ENCODE peak calls at places on chromosomes 13 and 19, in four cellular contexts. R is non-pigmented ciliary epithelial cell; X is mesothelial cell of epicardium; C is effector memory CD4-positive, alpha-beta T cell. J is an unnamed sample.

GRCh38 chr19:3538965-3539742 is at the start of gene TEKTIP1:
- DNase-seq in R (no peak), X (no peak), C (no peak), J (no peak)

GRCh38 chr13:114071991-114072390 is 60.4 kb downstream of the RASA3 start:
- DNase-seq in R (no peak), X (no peak), C (no peak), J (no peak)

GRCh38 chr13:39765801-39766463 is 110.5 kb downstream of the COG6 start:
- DNase-seq in R (no peak), X (no peak), C (no peak), J (no peak)

GRCh38 chr13:23883255-23883654 is 5.9 kb downstream of the MIPEP start:
- DNase-seq in R (no peak), X (no peak), C (no peak), J (no peak)

GRCh38 chr13:107545946-107546502 is 669.3 kb downstream of the LIG4 start:
- DNase-seq in R (no peak), X (no peak), C (no peak), J (no peak)

GRCh38 chr19:4013886-4014540 is 6.5 kb downstream of the PIAS4 start:
- DNase-seq in R (no peak), X (no peak), C (no peak), J (no peak)

GRCh38 chr19:10501971-10502523 is 1.1 kb downstream of the KEAP1 start:
- DNase-seq in R (no peak), X (peak; percentile 55), C (no peak), J (peak; percentile 55)

GRCh38 chr19:6064703-6065073 is 45.6 kb downstream of the RFX2 start:
- DNase-seq in R (no peak), X (no peak), C (no peak), J (no peak)

GRCh38 chr19:57465680-57466381 is 8.9 kb upstream of the VN1R1 start:
- DNase-seq in R (no peak), X (no peak), C (no peak), J (no peak)

GRCh38 chr13:31875134-31875533 is 135.8 kb downstream of the RXFP2 start:
- DNase-seq in R (no peak), X (no peak), C (no peak), J (no peak)

GRCh38 chr13:105474983-105475382 is 1060.5 kb downstream of the EFNB2 start:
- DNase-seq in R (no peak), X (no peak), C (no peak), J (no peak)

GRCh38 chr13:31160857-31161582 is 684 bp downstream of the HSPH1 start:
- DNase-seq in R (no peak), X (peak; percentile 77), C (peak; percentile 15), J (no peak)

GRCh38 chr13:109747524-109747923 is 38.9 kb downstream of the IRS2 start:
- DNase-seq in R (no peak), X (no peak), C (no peak), J (no peak)

GRCh38 chr19:42113641-42114348 is 18.5 kb downstream of the POU2F2 start:
- DNase-seq in R (peak; percentile 96), X (no peak), C (no peak), J (peak; percentile 67)

GRCh38 chr13:41075034-41075433 is 13.7 kb downstream of the WBP4 start:
- DNase-seq in R (no peak), X (no peak), C (no peak), J (no peak)

GRCh38 chr13:51125495-51126226 is 14.6 kb upstream of the C13orf42 start:
- DNase-seq in R (peak; percentile 27), X (no peak), C (no peak), J (no peak)

GRCh38 chr13:24215732-24216131 is 55.2 kb downstream of the SPATA13 start:
- DNase-seq in R (no peak), X (no peak), C (no peak), J (no peak)

GRCh38 chr19:5960005-5961001 is 17.6 kb downstream of the RANBP3 start:
- DNase-seq in R (no peak), X (no peak), C (no peak), J (no peak)

GRCh38 chr19:2478324-2478755 is 2.4 kb downstream of the GADD45B start:
- DNase-seq in R (no peak), X (peak; percentile 64), C (peak; percentile 43), J (no peak)

GRCh38 chr13:114096811-114097503 is 35.5 kb downstream of the RASA3 start:
- DNase-seq in R (no peak), X (no peak), C (no peak), J (no peak)

GRCh38 chr13:107296804-107297203 is 728.9 kb upstream of the ARGLU1 start:
- DNase-seq in R (no peak), X (no peak), C (no peak), J (no peak)

GRCh38 chr13:107099661-107100060 is 531.7 kb upstream of the ARGLU1 start:
- DNase-seq in R (peak; percentile 62), X (no peak), C (no peak), J (no peak)

GRCh38 chr13:104460553-104460952 is 1394.3 kb upstream of the SLC10A2 start:
- DNase-seq in R (peak; percentile 13), X (no peak), C (no peak), J (no peak)

GRCh38 chr13:36858285-36858684 is 39.3 kb downstream of the RFXAP start:
- DNase-seq in R (no peak), X (no peak), C (no peak), J (no peak)